ENCODE peak calls at places on chromosomes 13 and 19, in ten cellular contexts. J is HEK293T; R is colonic mucosa; Z is germinal center; P is OCI-LY7; N is dorsolateral prefrontal cortex; K is activated naive CD4-positive, alpha-beta T cell treated with Interleukin-2 at 50 U/mL for 16 hours; Y is effector CD4-positive, alpha-beta T cell; G is IMR-90; M is CD8-positive, alpha-beta T cell. E is an unnamed sample.
A peak's percentile ranks its signal among the peaks of the same experiment; 100 is the strongest.

GRCh38 chr19:6048808-6049405 is 61.4 kb downstream of the RFX2 start:
- DNase-seq in J (peak; percentile 87), G (peak; percentile 65), Z (peak; percentile 86), N (peak; percentile 73), K (peak; percentile 79), R (peak; percentile 87), Y (peak; percentile 75), M (peak; percentile 77), P (peak; percentile 77), E (peak; percentile 67)

GRCh38 chr13:24168392-24168750 is 7.9 kb downstream of the SPATA13 start:
- DNase-seq in M (no peak), G (no peak), R (no peak), P (no peak), Y (no peak), N (no peak), K (no peak), J (no peak), Z (no peak), E (no peak)

GRCh38 chr19:2341987-2342386 is 13.5 kb downstream of the SPPL2B start:
- DNase-seq in P (no peak), G (no peak), Z (no peak), N (no peak), M (no peak), R (no peak), K (no peak), J (no peak), Y (no peak), E (no peak)

GRCh38 chr13:99962242-99962641 is 9.3 kb downstream of the ZIC5 start:
- DNase-seq in K (no peak), P (no peak), Z (no peak), Y (no peak), N (no peak), G (no peak), J (no peak), M (no peak), R (no peak), E (no peak)

GRCh38 chr19:16661480-16662034 is 618 bp downstream of the TMEM38A start:
- DNase-seq in N (peak; percentile 11), K (peak; percentile 5), Z (peak; percentile 22), Y (peak; percentile 3), G (no peak), R (peak; percentile 41), M (peak; percentile 12), P (peak; percentile 70), J (no peak), E (peak; percentile 21)

GRCh38 chr13:107838592-107839161 is 376.7 kb downstream of the LIG4 start:
- DNase-seq in R (no peak), G (no peak), Y (no peak), N (no peak), Z (no peak), J (no peak), P (no peak), K (no peak), M (no peak), E (no peak)

GRCh38 chr13:73228546-73228945 is 169.7 kb downstream of the KLF5 start:
- DNase-seq in K (peak; percentile 5), R (no peak), N (no peak), J (no peak), Z (no peak), Y (no peak), P (no peak), M (peak; percentile 13), G (peak; percentile 28), E (no peak)

GRCh38 chr13:32228330-32229041 is 86.7 kb downstream of the ZAR1L start:
- DNase-seq in N (no peak), G (peak; percentile 84), P (no peak), Z (no peak), J (no peak), Y (no peak), K (no peak), M (no peak), R (no peak), E (no peak)

GRCh38 chr13:102587916-102588315 is 8.9 kb upstream of the TPP2 start:
- DNase-seq in Z (no peak), R (no peak), M (no peak), J (no peak), Y (no peak), P (no peak), G (no peak), K (no peak), N (no peak), E (no peak)

GRCh38 chr13:110702591-110703526 is 3.1 kb downstream of the CARS2 start:
- DNase-seq in G (peak; percentile 62), Z (no peak), Y (no peak), R (no peak), N (no peak), P (no peak), K (no peak), J (no peak), M (no peak), E (no peak)

GRCh38 chr19:45251452-45252354 is 632 bp downstream of the MARK4 start:
- DNase-seq in N (no peak), Y (no peak), M (no peak), Z (peak; percentile 53), K (no peak), G (no peak), R (no peak), P (peak; percentile 24), J (no peak), E (peak; percentile 11)

GRCh38 chr13:108828053-108828806 is 198.8 kb downstream of the MYO16 start:
- DNase-seq in M (no peak), G (no peak), J (no peak), N (no peak), Y (no peak), P (no peak), Z (no peak), K (no peak), R (no peak), E (no peak)

GRCh38 chr19:10863107-10863700 is 8.1 kb upstream of the CARM1 start:
- DNase-seq in M (no peak), K (no peak), P (no peak), J (no peak), Y (no peak), G (no peak), N (no peak), R (no peak), Z (no peak), E (no peak)

GRCh38 chr19:55620410-55620809 is 4.0 kb downstream of the ZNF784 start:
- DNase-seq in N (no peak), M (no peak), Z (no peak), R (no peak), J (no peak), P (no peak), G (peak; percentile 21), Y (no peak), K (no peak), E (no peak)

GRCh38 chr19:55809381-55810058 is 22.3 kb downstream of the NLRP11 start:
- DNase-seq in M (peak; percentile 11), K (peak; percentile 4), N (peak; percentile 10), G (peak; percentile 33), R (peak; percentile 63), J (peak; percentile 73), Y (no peak), P (peak; percentile 89), Z (peak; percentile 71), E (peak; percentile 41)

GRCh38 chr13:29924482-29924884 is 74.1 kb upstream of the UBL3 start:
- DNase-seq in M (no peak), Y (no peak), K (no peak), J (no peak), G (peak; percentile 86), Z (no peak), P (no peak), N (no peak), R (no peak), E (no peak)

GRCh38 chr19:5567360-5567970 is at the start of gene TINCR:
- DNase-seq in R (no peak), Y (no peak), G (no peak), K (no peak), J (peak; percentile 44), P (no peak), M (no peak), Z (no peak), N (no peak), E (no peak)

GRCh38 chr13:75771818-75772217 is 135.7 kb downstream of the LMO7 start:
- DNase-seq in M (no peak), J (no peak), R (no peak), Z (no peak), Y (no peak), G (peak; percentile 91), K (no peak), N (no peak), P (no peak), E (no peak)

GRCh38 chr13:58994077-58994476 is 1169.7 kb downstream of the DIAPH3 start:
- DNase-seq in R (no peak), Y (no peak), K (no peak), G (no peak), M (no peak), J (no peak), Z (no peak), P (no peak), N (no peak), E (no peak)